ENCODE peak calls at places on chromosome 20, in eight cellular contexts. L is mucosa of descending colon, F is choroid plexus epithelial cell, C is stomach, H is cardiac muscle cell, X is pancreas, B is GM12865, S is Peyer's patch. T is an unnamed sample.

GRCh38 chr20:63100401-63100925 is 93.7 kb upstream of the BHLHE23 start:
- DNase-seq in L (no peak), F (no peak), C (no peak), H (no peak), X (no peak), B (no peak), S (no peak), T (no peak)

GRCh38 chr20:49411221-49411925 is 71.1 kb downstream of the KCNB1 start:
- DNase-seq in L (no peak), F (no peak), C (no peak), H (no peak), X (no peak), B (no peak), S (no peak), T (no peak)

GRCh38 chr20:25470045-25470444 is 62.6 kb downstream of the GINS1 start:
- DNase-seq in L (peak), F (peak), C (peak), H (peak), X (peak), B (peak), S (no peak), T (peak)

GRCh38 chr20:63164681-63165537 is 51.0 kb downstream of the YTHDF1 start:
- DNase-seq in L (no peak), F (no peak), C (no peak), H (no peak), X (no peak), B (no peak), S (no peak), T (no peak)

GRCh38 chr20:58659841-58660240 is 8.8 kb downstream of the STX16 start:
- DNase-seq in L (no peak), F (no peak), C (no peak), H (no peak), X (no peak), B (no peak), S (peak), T (no peak)

GRCh38 chr20:56606174-56606945 is 22.7 kb upstream of the TFAP2C start:
- DNase-seq in L (peak), F (no peak), C (peak), H (no peak), X (no peak), B (no peak), S (no peak), T (no peak)

GRCh38 chr20:56974499-56975250 is 291.8 kb downstream of the BMP7 start:
- DNase-seq in L (peak), F (peak), C (peak), H (peak), X (peak), B (peak), S (no peak), T (peak)

GRCh38 chr20:34472246-34472925 is 43.8 kb upstream of the DYNLRB1 start:
- DNase-seq in L (no peak), F (peak), C (no peak), H (no peak), X (no peak), B (no peak), S (no peak), T (no peak)

GRCh38 chr20:54153041-54153327 is 20.8 kb downstream of the CYP24A1 start:
- DNase-seq in L (no peak), F (no peak), C (no peak), H (no peak), X (no peak), B (no peak), S (no peak), T (no peak)

GRCh38 chr20:49460916-49461315 is 21.6 kb downstream of the KCNB1 start:
- DNase-seq in L (no peak), F (no peak), C (no peak), H (no peak), X (peak), B (no peak), S (no peak), T (no peak)

GRCh38 chr20:61346996-61347906 is 95.2 kb downstream of the CDH4 start:
- DNase-seq in L (no peak), F (no peak), C (no peak), H (no peak), X (no peak), B (no peak), S (no peak), T (no peak)

GRCh38 chr20:33306228-33306627 is 23.2 kb downstream of the BPIFB1 start:
- DNase-seq in L (no peak), F (no peak), C (no peak), H (no peak), X (no peak), B (no peak), S (no peak), T (no peak)

GRCh38 chr20:25295386-25296093 is 47.7 kb downstream of the PYGB start:
- DNase-seq in L (no peak), F (no peak), C (peak), H (peak), X (peak), B (no peak), S (no peak), T (no peak)

GRCh38 chr20:20295621-20296498 is 72.0 kb upstream of the INSM1 start:
- DNase-seq in L (no peak), F (no peak), C (no peak), H (no peak), X (no peak), B (no peak), S (no peak), T (no peak)

GRCh38 chr20:43913291-43914025 is 1.2 kb upstream of the TOX2 start:
- DNase-seq in L (no peak), F (no peak), C (no peak), H (no peak), X (no peak), B (no peak), S (no peak), T (no peak)

GRCh38 chr20:19185083-19185482 is 27.4 kb upstream of the SLC24A3 start:
- DNase-seq in L (no peak), F (no peak), C (no peak), H (no peak), X (no peak), B (peak), S (no peak), T (no peak)

GRCh38 chr20:16476032-16476431 is 97.2 kb downstream of the KIF16B start:
- DNase-seq in L (no peak), F (peak), C (no peak), H (peak), X (no peak), B (peak), S (no peak), T (peak)

GRCh38 chr20:34037121-34037520 is 43.4 kb downstream of the RALY start:
- DNase-seq in L (no peak), F (peak), C (peak), H (no peak), X (no peak), B (no peak), S (peak), T (peak)

GRCh38 chr20:31706607-31707257 is 15.9 kb downstream of the BCL2L1 start:
- DNase-seq in L (no peak), F (no peak), C (no peak), H (no peak), X (no peak), B (no peak), S (no peak), T (no peak)

GRCh38 chr20:63686492-63687321 is 9.7 kb upstream of the TNFRSF6B start:
- DNase-seq in L (peak), F (peak), C (peak), H (peak), X (no peak), B (no peak), S (no peak), T (peak)

GRCh38 chr20:8018928-8019177 is 708 bp downstream of the TMX4 start:
- DNase-seq in L (no peak), F (peak), C (no peak), H (peak), X (no peak), B (no peak), S (no peak), T (no peak)

GRCh38 chr20:37741560-37741959 is 47.7 kb downstream of the CTNNBL1 start:
- DNase-seq in L (no peak), F (peak), C (no peak), H (no peak), X (no peak), B (no peak), S (no peak), T (no peak)

GRCh38 chr20:21505810-21506530 is 7.9 kb downstream of the NKX2-2 start:
- DNase-seq in L (peak), F (peak), C (peak), H (peak), X (no peak), B (peak), S (no peak), T (peak)

GRCh38 chr20:50645253-50646068 is 45.9 kb downstream of the RIPOR3 start:
- DNase-seq in L (peak), F (peak), C (peak), H (peak), X (peak), B (no peak), S (peak), T (no peak)

GRCh38 chr20:51710503-51710902 is 57.7 kb downstream of the ATP9A start:
- DNase-seq in L (no peak), F (peak), C (no peak), H (no peak), X (no peak), B (no peak), S (no peak), T (no peak)

GRCh38 chr20:37727247-37727956 is 33.6 kb downstream of the CTNNBL1 start:
- DNase-seq in L (no peak), F (peak), C (no peak), H (peak), X (no peak), B (no peak), S (no peak), T (peak)

GRCh38 chr20:63089051-63089907 is 82.5 kb upstream of the BHLHE23 start:
- DNase-seq in L (no peak), F (no peak), C (no peak), H (no peak), X (no peak), B (no peak), S (no peak), T (no peak)

GRCh38 chr20:18739785-18740184 is 73.8 kb upstream of the SCP2D1 start:
- DNase-seq in L (peak), F (peak), C (no peak), H (peak), X (no peak), B (no peak), S (no peak), T (no peak)

GRCh38 chr20:10513931-10514575 is 78.9 kb downstream of the SLX4IP start:
- DNase-seq in L (no peak), F (peak), C (no peak), H (no peak), X (no peak), B (no peak), S (no peak), T (peak)

GRCh38 chr20:35283441-35284266 is 918 bp downstream of the EIF6 start:
- DNase-seq in L (no peak), F (no peak), C (no peak), H (no peak), X (no peak), B (no peak), S (no peak), T (no peak)

GRCh38 chr20:63360850-63361497 is at the start of gene CHRNA4:
- DNase-seq in L (no peak), F (no peak), C (no peak), H (peak), X (no peak), B (no peak), S (no peak), T (no peak)

GRCh38 chr20:46458891-46459750 is 52.7 kb upstream of the ELMO2 start:
- DNase-seq in L (peak), F (peak), C (peak), H (peak), X (peak), B (no peak), S (no peak), T (no peak)

GRCh38 chr20:39103732-39104131 is 141.6 kb downstream of the DHX35 start:
- DNase-seq in L (no peak), F (peak), C (no peak), H (no peak), X (no peak), B (no peak), S (no peak), T (no peak)
- TF ChIP-seq CTCF in L (no peak), F (peak), C (no peak), H (peak), X (no peak), B (no peak), S (no peak), T (peak)

GRCh38 chr20:23048283-23049200 is 930 bp downstream of the THBD start:
- DNase-seq in L (peak), F (peak), C (peak), H (peak), X (no peak), B (no peak), S (no peak), T (peak)
- TF ChIP-seq CTCF in L (peak), F (peak), C (peak), H (peak), X (peak), B (no peak), S (peak), T (peak)

GRCh38 chr20:828987-829386 is 4.5 kb upstream of the FAM110A start:
- DNase-seq in L (no peak), F (no peak), C (no peak), H (no peak), X (no peak), B (no peak), S (peak), T (peak)
- TF ChIP-seq CTCF in L (no peak), F (no peak), C (no peak), H (no peak), X (no peak), B (no peak), S (no peak), T (no peak)

GRCh38 chr20:650954-651353 is 2.0 kb downstream of the SRXN1 start:
- DNase-seq in L (no peak), F (peak), C (no peak), H (no peak), X (no peak), B (no peak), S (no peak), T (no peak)
- TF ChIP-seq CTCF in L (no peak), F (peak), C (no peak), H (peak), X (no peak), B (no peak), S (no peak), T (no peak)

GRCh38 chr20:60088236-60088635 is 130.0 kb downstream of the CDH26 start:
- DNase-seq in L (no peak), F (no peak), C (no peak), H (no peak), X (no peak), B (no peak), S (no peak), T (no peak)

GRCh38 chr20:60087563-60088105 is 129.4 kb downstream of the CDH26 start:
- DNase-seq in L (no peak), F (peak), C (no peak), H (no peak), X (no peak), B (no peak), S (no peak), T (no peak)

GRCh38 chr20:60086936-60087562 is 128.8 kb downstream of the CDH26 start:
- DNase-seq in L (no peak), F (no peak), C (no peak), H (no peak), X (no peak), B (no peak), S (no peak), T (no peak)

GRCh38 chr20:60080401-60080800 is 122.2 kb downstream of the CDH26 start:
- DNase-seq in L (no peak), F (no peak), C (no peak), H (no peak), X (no peak), B (no peak), S (no peak), T (no peak)

GRCh38 chr20:60085551-60086132 is 127.4 kb downstream of the CDH26 start:
- DNase-seq in L (no peak), F (no peak), C (no peak), H (no peak), X (no peak), B (no peak), S (no peak), T (no peak)
- TF ChIP-seq CTCF in L (no peak), F (no peak), C (no peak), H (no peak), X (no peak), B (no peak), S (no peak), T (no peak)